ENCODE peak calls at places on chromosomes 2 and 18, in five cellular contexts. B is H9, A is trophoblast cell, L is H1, D is mesenchymal stem cell. I is an unnamed sample.

GRCh38 chr18:48831113-48831759 is 119.5 kb downstream of the SMAD7 start:
- DNase-seq in B (peak), A (no peak), L (no peak), D (no peak), I (no peak)

GRCh38 chr2:198004173-198004572 is 199.8 kb downstream of the PLCL1 start:
- DNase-seq in B (no peak), A (no peak), L (no peak), D (peak), I (no peak)

GRCh38 chr18:62839874-62840713 is 124.8 kb downstream of the PHLPP1 start:
- DNase-seq in B (no peak), A (peak), L (no peak), D (no peak), I (no peak)

GRCh38 chr2:86221066-86221684 is 21.9 kb downstream of the MRPL35 start:
- DNase-seq in B (peak), A (peak), L (no peak), D (peak), I (peak)

GRCh38 chr2:207397917-207398655 is 131.7 kb upstream of the CREB1 start:
- DNase-seq in B (no peak), A (peak), L (no peak), D (no peak), I (peak)

GRCh38 chr18:5879479-5879882 is 15.8 kb downstream of the TMEM200C start:
- DNase-seq in B (no peak), A (peak), L (no peak), D (peak), I (no peak)

GRCh38 chr2:74440378-74441110 is 1.2 kb downstream of the RTKN start:
- DNase-seq in B (peak), A (peak), L (no peak), D (peak), I (peak)

GRCh38 chr2:102753563-102754159 is 8.2 kb upstream of the TMEM182 start:
- DNase-seq in B (no peak), A (peak), L (no peak), D (peak), I (peak)

GRCh38 chr18:75785175-75785574 is 357.7 kb upstream of the SMIM21 start:
- DNase-seq in B (no peak), A (no peak), L (no peak), D (no peak), I (no peak)

GRCh38 chr2:43225093-43225787 is 1.2 kb downstream of the ZFP36L2 start:
- DNase-seq in B (peak), A (no peak), L (no peak), D (peak), I (peak)

GRCh38 chr18:50507120-50507590 is 52.7 kb upstream of the MAPK4 start:
- DNase-seq in B (peak), A (peak), L (peak), D (no peak), I (peak)

GRCh38 chr2:66495788-66496640 is 61.1 kb downstream of the MEIS1 start:
- DNase-seq in B (peak), A (peak), L (no peak), D (peak), I (no peak)

GRCh38 chr2:66488946-66489345 is 54.0 kb downstream of the MEIS1 start:
- DNase-seq in B (no peak), A (no peak), L (no peak), D (no peak), I (no peak)

GRCh38 chr2:66494708-66495107 is 59.8 kb downstream of the MEIS1 start:
- DNase-seq in B (no peak), A (peak), L (no peak), D (peak), I (no peak)

GRCh38 chr2:66489433-66489832 is 54.5 kb downstream of the MEIS1 start:
- DNase-seq in B (no peak), A (no peak), L (no peak), D (no peak), I (no peak)

GRCh38 chr2:66490588-66491001 is 55.7 kb downstream of the MEIS1 start:
- DNase-seq in B (no peak), A (no peak), L (no peak), D (peak), I (no peak)
- H2BK120ac ChIP-seq in B (no peak), A (no peak), L (no peak), D (no peak), I (no peak)

GRCh38 chr2:117714761-117715160 is 99.7 kb upstream of the DDX18 start:
- DNase-seq in B (no peak), A (no peak), L (no peak), D (no peak), I (no peak)

GRCh38 chr2:117717072-117717471 is 97.4 kb upstream of the DDX18 start:
- DNase-seq in B (no peak), A (no peak), L (no peak), D (no peak), I (no peak)

GRCh38 chr2:117720765-117721164 is 93.7 kb upstream of the DDX18 start:
- DNase-seq in B (no peak), A (no peak), L (no peak), D (no peak), I (no peak)

GRCh38 chr2:117716505-117716904 is 98.0 kb upstream of the DDX18 start:
- DNase-seq in B (no peak), A (no peak), L (no peak), D (no peak), I (no peak)

DNA sequence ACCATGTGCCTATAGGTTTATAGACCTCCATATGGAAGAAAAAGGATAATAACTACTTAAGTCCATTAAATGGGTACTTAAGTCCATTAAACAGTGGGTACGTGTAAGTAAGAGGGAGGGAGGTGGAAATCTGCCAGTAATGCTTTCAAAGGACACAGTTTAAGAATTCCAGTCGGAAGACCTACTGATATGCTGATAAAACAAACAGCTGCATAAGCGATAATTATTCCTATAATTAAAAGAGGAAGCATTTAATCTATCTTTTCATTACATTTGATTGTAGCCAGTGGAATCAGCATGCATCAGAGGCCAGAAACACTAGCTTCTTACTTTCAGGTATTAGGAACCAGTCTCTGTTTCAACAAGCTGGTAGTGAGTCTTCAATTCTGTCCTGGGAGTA is 96.4 kb upstream of the DDX18 start:
- DNase-seq in B (no peak), A (no peak), L (no peak), D (no peak), I (no peak)
- H2BK12ac ChIP-seq in B (no peak), A (no peak), L (no peak), D (no peak), I (no peak)

GRCh38 chr2:239238381-239238780 is 162.4 kb downstream of the HDAC4 start:
- DNase-seq in B (no peak), A (no peak), L (no peak), D (no peak), I (no peak)

GRCh38 chr2:239238839-239239606 is 161.8 kb downstream of the HDAC4 start:
- DNase-seq in B (no peak), A (no peak), L (no peak), D (no peak), I (no peak)

GRCh38 chr2:239241431-239241830 is 159.4 kb downstream of the HDAC4 start:
- DNase-seq in B (no peak), A (no peak), L (no peak), D (no peak), I (no peak)

GRCh38 chr2:239240480-239240881 is 160.3 kb downstream of the HDAC4 start:
- DNase-seq in B (no peak), A (no peak), L (no peak), D (peak), I (no peak)

GRCh38 chr2:239239607-239240479 is 161.0 kb downstream of the HDAC4 start:
- DNase-seq in B (no peak), A (no peak), L (no peak), D (no peak), I (no peak)
- H2BK120ac ChIP-seq in B (no peak), A (no peak), L (no peak), D (no peak), I (no peak)

DNA sequence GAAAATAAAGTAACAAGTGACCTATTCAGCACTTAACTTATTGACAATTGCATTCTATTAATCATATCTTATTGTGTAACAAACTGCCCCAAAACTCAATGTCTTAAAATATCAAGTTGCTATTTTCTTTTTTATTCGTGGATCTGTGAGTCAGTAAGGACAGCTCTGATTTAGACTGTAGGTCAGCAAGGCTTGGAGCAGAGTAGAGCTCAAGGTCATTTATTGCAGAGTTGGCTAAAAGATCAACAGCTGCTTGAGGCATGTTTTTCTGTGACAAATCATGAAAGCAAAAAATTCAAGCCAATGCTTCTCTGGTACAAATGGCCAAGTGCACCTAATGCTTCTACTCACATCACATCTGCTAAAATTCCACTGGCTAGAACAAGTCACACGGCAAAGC is 497.8 kb upstream of the LRATD1 start:
- DNase-seq in B (no peak), A (no peak), L (no peak), D (no peak), I (no peak)
- H2BK12ac ChIP-seq in B (no peak), A (no peak), L (no peak), D (no peak), I (no peak)

GRCh38 chr2:169583494-169583893 is 657 bp upstream of the PPIG start:
- DNase-seq in B (no peak), A (no peak), L (no peak), D (no peak), I (no peak)

GRCh38 chr2:169579044-169579443 is 5.1 kb upstream of the PPIG start:
- DNase-seq in B (no peak), A (no peak), L (no peak), D (no peak), I (no peak)

GRCh38 chr2:169585673-169586072 is 1.5 kb downstream of the PPIG start:
- DNase-seq in B (no peak), A (no peak), L (no peak), D (no peak), I (no peak)

GRCh38 chr2:169584005-169584877 is at the start of gene PPIG:
- DNase-seq in B (peak), A (peak), L (peak), D (peak), I (peak)
- H2BK120ac ChIP-seq in B (no peak), A (peak), L (no peak), D (peak), I (no peak)

DNA sequence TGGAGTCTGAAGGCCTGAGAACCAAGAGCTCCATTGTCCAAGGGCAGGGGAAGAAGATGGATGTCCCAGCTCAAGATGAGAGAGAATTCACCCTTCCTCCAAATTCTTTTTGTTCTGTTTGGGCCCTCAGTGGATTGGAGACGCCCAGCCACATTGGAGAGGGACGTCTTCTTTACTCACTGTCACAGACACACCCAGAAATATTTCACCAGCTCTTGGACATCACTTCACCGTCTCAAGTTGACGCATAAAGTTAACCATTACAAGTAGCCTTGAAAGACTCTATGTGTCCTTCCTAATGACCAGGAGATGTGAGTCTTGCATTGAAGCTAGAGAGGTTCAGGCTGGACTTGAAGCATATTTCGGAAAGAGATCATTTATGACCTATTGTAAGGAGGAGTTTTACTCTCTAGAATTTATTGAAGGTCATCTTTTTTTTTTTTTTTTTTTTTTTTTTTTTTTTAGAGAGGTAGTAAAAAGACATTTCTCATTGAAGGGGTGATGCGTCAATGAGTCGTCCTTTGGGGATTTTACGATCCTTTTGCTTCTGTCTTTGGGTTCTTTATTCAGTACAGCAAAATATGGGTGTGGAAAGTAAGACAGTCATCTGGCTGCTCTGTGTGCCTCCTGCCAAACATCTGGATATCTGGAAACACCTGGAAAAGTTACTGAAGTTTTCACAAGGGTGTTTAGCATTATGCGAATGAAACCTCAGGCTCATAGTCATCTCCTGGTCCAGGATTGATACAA is 118.1 kb downstream of the PRPF40A start:
- DNase-seq in B (no peak), A (peak), L (no peak), D (no peak), I (no peak)
- H2BK12ac ChIP-seq in B (no peak), A (no peak), L (no peak), D (no peak), I (no peak)

DNA sequence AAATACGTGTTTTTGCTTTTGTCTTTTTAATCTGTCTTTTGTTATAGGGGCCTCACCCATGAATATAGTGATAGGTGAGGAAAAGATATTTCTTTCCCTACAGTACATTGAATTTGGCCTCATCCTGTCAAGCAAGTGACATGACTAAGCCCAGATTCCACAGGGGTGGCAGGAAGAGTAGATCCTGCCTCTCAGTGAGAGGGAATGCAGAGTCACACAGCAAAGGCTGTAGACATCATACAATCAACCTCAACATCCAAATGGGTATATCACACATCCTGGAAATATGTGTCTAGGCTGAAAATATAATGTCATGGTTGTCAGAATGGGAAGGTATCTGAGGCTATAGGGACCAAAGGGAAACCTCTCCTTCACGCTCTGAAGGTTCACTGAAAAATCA is 269.6 kb downstream of the CDH20 start:
- DNase-seq in B (no peak), A (peak), L (no peak), D (peak), I (no peak)
- H2BK120ac ChIP-seq in B (no peak), A (no peak), L (no peak), D (no peak), I (no peak)